ENCODE peak calls at places on chromosomes 16 and 17, in six cellular contexts. One of them, this sample, is unnamed. For H3K4me1 and H3K36me3, the result is how much of the 10 kb centered on the place peaks cover.

GRCh38 chr16:79811541-79811940 is 211.0 kb upstream of the MAF start:
- DNase-seq in fibroblast of lung: peak
- DNase-seq in ovary: no peak
- DNase-seq in heart right ventricle: no peak
- DNase-seq in upper lobe of right lung: no peak
- DNase-seq in thoracic aorta: no peak
- DNase-seq in this sample: no peak

GRCh38 chr17:28746611-28747045 is 2.8 kb downstream of the TRAF4 start:
- DNase-seq in fibroblast of lung: no peak
- DNase-seq in ovary: peak
- DNase-seq in heart right ventricle: no peak
- DNase-seq in upper lobe of right lung: peak
- DNase-seq in thoracic aorta: no peak
- DNase-seq in this sample: no peak

GRCh38 chr16:59783191-59783590 is 1049.1 kb upstream of the GOT2 start:
- DNase-seq in fibroblast of lung: peak
- DNase-seq in ovary: no peak
- DNase-seq in heart right ventricle: no peak
- DNase-seq in upper lobe of right lung: no peak
- DNase-seq in thoracic aorta: no peak
- DNase-seq in this sample: no peak

GRCh38 chr16:11471548-11471947 is 115.2 kb downstream of the LITAF start:
- DNase-seq in fibroblast of lung: no peak
- DNase-seq in ovary: no peak
- DNase-seq in heart right ventricle: no peak
- DNase-seq in upper lobe of right lung: peak
- DNase-seq in thoracic aorta: no peak
- DNase-seq in this sample: peak

GRCh38 chr16:77213542-77214108 is 14.4 kb downstream of the SYCE1L start:
- DNase-seq in fibroblast of lung: peak
- DNase-seq in ovary: peak
- DNase-seq in heart right ventricle: peak
- DNase-seq in upper lobe of right lung: no peak
- DNase-seq in thoracic aorta: no peak
- DNase-seq in this sample: no peak

GRCh38 chr17:2693561-2694380 is 17.8 kb downstream of the CLUH start:
- DNase-seq in fibroblast of lung: no peak
- DNase-seq in ovary: no peak
- DNase-seq in heart right ventricle: no peak
- DNase-seq in upper lobe of right lung: peak
- DNase-seq in thoracic aorta: no peak
- DNase-seq in this sample: peak

GRCh38 chr17:59762022-59762825 is 54.8 kb downstream of the VMP1 start:
- DNase-seq in fibroblast of lung: peak
- DNase-seq in ovary: no peak
- DNase-seq in heart right ventricle: no peak
- DNase-seq in upper lobe of right lung: no peak
- DNase-seq in thoracic aorta: no peak
- DNase-seq in this sample: no peak

GRCh38 chr16:67147437-67148140 is 3.2 kb downstream of the B3GNT9 start:
- DNase-seq in fibroblast of lung: no peak
- DNase-seq in ovary: no peak
- DNase-seq in heart right ventricle: no peak
- DNase-seq in upper lobe of right lung: no peak
- DNase-seq in thoracic aorta: no peak
- DNase-seq in this sample: no peak

GRCh38 chr16:58709338-58709737 is 24.8 kb upstream of the SLC38A7 start:
- DNase-seq in fibroblast of lung: no peak
- DNase-seq in ovary: no peak
- DNase-seq in heart right ventricle: no peak
- DNase-seq in upper lobe of right lung: no peak
- DNase-seq in thoracic aorta: no peak
- DNase-seq in this sample: no peak

GRCh38 chr17:7563115-7563869 is 1.6 kb downstream of the SENP3 start:
- DNase-seq in fibroblast of lung: no peak
- DNase-seq in ovary: no peak
- DNase-seq in heart right ventricle: no peak
- DNase-seq in upper lobe of right lung: no peak
- DNase-seq in thoracic aorta: no peak
- DNase-seq in this sample: no peak
- H3K4me1 ChIP-seq in fibroblast of lung: under half
- H3K4me1 ChIP-seq in ovary: under half
- H3K4me1 ChIP-seq in heart right ventricle: half or more
- H3K4me1 ChIP-seq in upper lobe of right lung: under half
- H3K4me1 ChIP-seq in thoracic aorta: under half
- H3K4me1 ChIP-seq in this sample: half or more

GRCh38 chr16:84327926-84328505 is 33.3 kb downstream of the WFDC1 start:
- DNase-seq in fibroblast of lung: no peak
- DNase-seq in ovary: no peak
- DNase-seq in heart right ventricle: no peak
- DNase-seq in upper lobe of right lung: peak
- DNase-seq in thoracic aorta: no peak
- DNase-seq in this sample: no peak
- TF ChIP-seq CTCF in fibroblast of lung: no peak
- TF ChIP-seq CTCF in ovary: no peak
- TF ChIP-seq CTCF in heart right ventricle: no peak
- TF ChIP-seq CTCF in upper lobe of right lung: no peak
- TF ChIP-seq CTCF in thoracic aorta: no peak
- TF ChIP-seq CTCF in this sample: no peak

DNA sequence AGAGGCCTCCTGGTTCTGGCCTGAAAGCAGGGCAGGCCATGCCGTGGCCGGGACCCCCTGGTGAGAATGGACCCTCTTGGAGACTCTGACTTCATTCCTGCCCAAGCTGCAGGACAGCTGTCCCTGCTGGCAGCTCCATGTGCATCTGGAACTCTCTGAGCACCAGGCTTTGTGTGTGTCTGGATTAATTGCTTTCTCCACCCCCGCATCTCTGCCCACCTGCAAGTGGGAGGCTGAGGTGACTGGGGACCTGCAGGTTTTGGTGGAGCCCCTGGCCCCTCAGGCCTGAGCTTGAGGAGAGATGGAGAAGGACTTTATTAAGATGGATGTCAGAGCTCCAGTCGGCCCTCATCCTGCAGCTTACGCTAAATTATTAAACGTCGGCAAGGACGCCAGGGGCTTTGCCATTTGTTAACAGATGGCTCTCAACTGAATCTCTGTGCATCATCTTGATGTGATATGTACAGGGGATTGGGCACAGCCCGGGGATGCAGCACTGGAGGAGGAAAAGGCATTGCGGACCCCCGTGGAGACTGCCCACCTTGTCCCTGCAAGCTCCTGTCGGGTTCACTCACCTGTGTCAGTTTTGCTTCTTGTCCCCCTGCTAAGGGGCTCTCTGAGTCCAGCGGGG is 154.2 kb upstream of the RPL38 start:
- DNase-seq in fibroblast of lung: no peak
- DNase-seq in ovary: no peak
- DNase-seq in heart right ventricle: no peak
- DNase-seq in upper lobe of right lung: no peak
- DNase-seq in thoracic aorta: no peak
- DNase-seq in this sample: no peak
- H3K36me3 ChIP-seq in fibroblast of lung: under half
- H3K36me3 ChIP-seq in ovary: under half
- H3K36me3 ChIP-seq in heart right ventricle: under half
- H3K36me3 ChIP-seq in upper lobe of right lung: under half
- H3K36me3 ChIP-seq in thoracic aorta: under half
- H3K36me3 ChIP-seq in this sample: under half

GRCh38 chr16:54647731-54648221 is 282.9 kb upstream of the IRX5 start:
- DNase-seq in fibroblast of lung: no peak
- DNase-seq in ovary: no peak
- DNase-seq in heart right ventricle: no peak
- DNase-seq in upper lobe of right lung: no peak
- DNase-seq in thoracic aorta: no peak
- DNase-seq in this sample: no peak
- H3K4me1 ChIP-seq in fibroblast of lung: under half
- H3K4me1 ChIP-seq in ovary: under half
- H3K4me1 ChIP-seq in heart right ventricle: under half
- H3K4me1 ChIP-seq in upper lobe of right lung: under half
- H3K4me1 ChIP-seq in thoracic aorta: under half
- H3K4me1 ChIP-seq in this sample: under half

GRCh38 chr16:23785842-23786241 is 31.0 kb downstream of the CHP2 start:
- DNase-seq in fibroblast of lung: no peak
- DNase-seq in ovary: no peak
- DNase-seq in heart right ventricle: no peak
- DNase-seq in upper lobe of right lung: no peak
- DNase-seq in thoracic aorta: no peak
- DNase-seq in this sample: no peak
- TF ChIP-seq CTCF in fibroblast of lung: no peak
- TF ChIP-seq CTCF in ovary: no peak
- TF ChIP-seq CTCF in heart right ventricle: no peak
- TF ChIP-seq CTCF in upper lobe of right lung: no peak
- TF ChIP-seq CTCF in thoracic aorta: no peak
- TF ChIP-seq CTCF in this sample: no peak

GRCh38 chr17:56936697-56937322 is 23.0 kb upstream of the TRIM25 start:
- DNase-seq in fibroblast of lung: no peak
- DNase-seq in ovary: no peak
- DNase-seq in heart right ventricle: no peak
- DNase-seq in upper lobe of right lung: no peak
- DNase-seq in thoracic aorta: no peak
- DNase-seq in this sample: no peak

GRCh38 chr17:56934280-56934679 is 20.4 kb upstream of the TRIM25 start:
- DNase-seq in fibroblast of lung: no peak
- DNase-seq in ovary: no peak
- DNase-seq in heart right ventricle: no peak
- DNase-seq in upper lobe of right lung: no peak
- DNase-seq in thoracic aorta: no peak
- DNase-seq in this sample: no peak

GRCh38 chr17:56933868-56934267 is 20.0 kb upstream of the TRIM25 start:
- DNase-seq in fibroblast of lung: no peak
- DNase-seq in ovary: no peak
- DNase-seq in heart right ventricle: no peak
- DNase-seq in upper lobe of right lung: no peak
- DNase-seq in thoracic aorta: no peak
- DNase-seq in this sample: no peak

GRCh38 chr17:56933151-56933745 is 19.4 kb upstream of the TRIM25 start:
- DNase-seq in fibroblast of lung: no peak
- DNase-seq in ovary: no peak
- DNase-seq in heart right ventricle: no peak
- DNase-seq in upper lobe of right lung: no peak
- DNase-seq in thoracic aorta: no peak
- DNase-seq in this sample: no peak

DNA sequence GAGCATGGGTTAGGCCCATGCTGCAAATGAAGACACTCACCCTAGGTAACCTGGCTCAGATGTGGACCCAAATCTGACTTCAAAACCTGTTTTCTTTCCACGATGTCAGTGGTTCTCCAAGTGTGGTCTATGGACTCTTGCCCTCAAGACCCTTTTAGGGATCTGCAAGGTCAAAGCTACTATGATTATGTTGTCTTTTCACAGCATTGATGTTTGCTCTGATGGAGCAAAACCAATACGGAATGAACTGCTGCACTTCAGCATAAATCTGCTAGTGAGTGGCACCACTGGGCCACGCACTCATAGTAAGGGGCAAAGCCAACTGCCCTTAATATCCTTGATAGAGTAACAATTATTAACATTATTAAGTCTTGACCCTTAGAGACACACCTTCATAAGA is 21.6 kb upstream of the TRIM25 start:
- DNase-seq in fibroblast of lung: no peak
- DNase-seq in ovary: no peak
- DNase-seq in heart right ventricle: no peak
- DNase-seq in upper lobe of right lung: no peak
- DNase-seq in thoracic aorta: no peak
- DNase-seq in this sample: no peak
- H3K36me3 ChIP-seq in fibroblast of lung: under half
- H3K36me3 ChIP-seq in ovary: under half
- H3K36me3 ChIP-seq in heart right ventricle: under half
- H3K36me3 ChIP-seq in upper lobe of right lung: half or more
- H3K36me3 ChIP-seq in thoracic aorta: under half
- H3K36me3 ChIP-seq in this sample: half or more

GRCh38 chr16:84741351-84741791 is 41.6 kb downstream of the USP10 start:
- DNase-seq in fibroblast of lung: peak
- DNase-seq in ovary: no peak
- DNase-seq in heart right ventricle: no peak
- DNase-seq in upper lobe of right lung: no peak
- DNase-seq in thoracic aorta: no peak
- DNase-seq in this sample: no peak
- H3K4me1 ChIP-seq in fibroblast of lung: under half
- H3K4me1 ChIP-seq in ovary: under half
- H3K4me1 ChIP-seq in heart right ventricle: half or more
- H3K4me1 ChIP-seq in upper lobe of right lung: under half
- H3K4me1 ChIP-seq in thoracic aorta: under half
- H3K4me1 ChIP-seq in this sample: under half

GRCh38 chr16:71628810-71629209 is 2.8 kb downstream of the MARVELD3 start:
- DNase-seq in fibroblast of lung: peak
- DNase-seq in ovary: no peak
- DNase-seq in heart right ventricle: no peak
- DNase-seq in upper lobe of right lung: no peak
- DNase-seq in thoracic aorta: no peak
- DNase-seq in this sample: no peak

GRCh38 chr16:71627631-71628236 is 1.8 kb downstream of the MARVELD3 start:
- DNase-seq in fibroblast of lung: no peak
- DNase-seq in ovary: no peak
- DNase-seq in heart right ventricle: no peak
- DNase-seq in upper lobe of right lung: no peak
- DNase-seq in thoracic aorta: no peak
- DNase-seq in this sample: no peak

GRCh38 chr16:71630808-71631207 is 4.8 kb downstream of the MARVELD3 start:
- DNase-seq in fibroblast of lung: no peak
- DNase-seq in ovary: no peak
- DNase-seq in heart right ventricle: no peak
- DNase-seq in upper lobe of right lung: no peak
- DNase-seq in thoracic aorta: no peak
- DNase-seq in this sample: no peak

GRCh38 chr16:71631776-71632175 is 5.8 kb downstream of the MARVELD3 start:
- DNase-seq in fibroblast of lung: no peak
- DNase-seq in ovary: no peak
- DNase-seq in heart right ventricle: no peak
- DNase-seq in upper lobe of right lung: no peak
- DNase-seq in thoracic aorta: no peak
- DNase-seq in this sample: no peak

GRCh38 chr16:71629617-71630016 is 3.6 kb downstream of the MARVELD3 start:
- DNase-seq in fibroblast of lung: no peak
- DNase-seq in ovary: no peak
- DNase-seq in heart right ventricle: no peak
- DNase-seq in upper lobe of right lung: no peak
- DNase-seq in thoracic aorta: no peak
- DNase-seq in this sample: peak
- TF ChIP-seq CTCF in fibroblast of lung: no peak
- TF ChIP-seq CTCF in ovary: no peak
- TF ChIP-seq CTCF in heart right ventricle: no peak
- TF ChIP-seq CTCF in upper lobe of right lung: no peak
- TF ChIP-seq CTCF in thoracic aorta: no peak
- TF ChIP-seq CTCF in this sample: no peak

GRCh38 chr17:81635973-81636504 is 873 bp downstream of the NPLOC4 start:
- DNase-seq in fibroblast of lung: no peak
- DNase-seq in ovary: no peak
- DNase-seq in heart right ventricle: no peak
- DNase-seq in upper lobe of right lung: no peak
- DNase-seq in thoracic aorta: no peak
- DNase-seq in this sample: no peak

GRCh38 chr17:81635431-81635830 is 1.5 kb downstream of the NPLOC4 start:
- DNase-seq in fibroblast of lung: no peak
- DNase-seq in ovary: no peak
- DNase-seq in heart right ventricle: no peak
- DNase-seq in upper lobe of right lung: no peak
- DNase-seq in thoracic aorta: no peak
- DNase-seq in this sample: no peak

GRCh38 chr17:81631482-81631881 is 5.4 kb downstream of the NPLOC4 start:
- DNase-seq in fibroblast of lung: no peak
- DNase-seq in ovary: no peak
- DNase-seq in heart right ventricle: no peak
- DNase-seq in upper lobe of right lung: no peak
- DNase-seq in thoracic aorta: no peak
- DNase-seq in this sample: no peak

GRCh38 chr17:81630274-81630673 is 6.6 kb downstream of the NPLOC4 start:
- DNase-seq in fibroblast of lung: no peak
- DNase-seq in ovary: no peak
- DNase-seq in heart right ventricle: no peak
- DNase-seq in upper lobe of right lung: no peak
- DNase-seq in thoracic aorta: no peak
- DNase-seq in this sample: no peak
- H3K36me3 ChIP-seq in fibroblast of lung: under half
- H3K36me3 ChIP-seq in ovary: under half
- H3K36me3 ChIP-seq in heart right ventricle: under half
- H3K36me3 ChIP-seq in upper lobe of right lung: half or more
- H3K36me3 ChIP-seq in thoracic aorta: under half
- H3K36me3 ChIP-seq in this sample: half or more